ENCODE peak calls at places on chromosome 15, in seven cellular contexts. D, H, S, E, W, T and V are unnamed samples.

GRCh38 chr15:47870956-47871625 is 153.8 kb downstream of the SEMA6D start:
- DNase-seq in E (peak), T (peak), W (peak), D (peak), S (peak), H (peak), V (peak)

GRCh38 chr15:39685999-39686613 is 96.5 kb downstream of the FSIP1 start:
- DNase-seq in W (peak), E (peak), H (peak), S (peak), D (no peak), T (peak), V (peak)

GRCh38 chr15:57027596-57027995 is 109.2 kb downstream of the TCF12 start:
- DNase-seq in S (no peak), E (no peak), D (no peak), T (no peak), W (no peak), H (no peak), V (no peak)

GRCh38 chr15:63818191-63818590 is 15.6 kb downstream of the HERC1 start:
- DNase-seq in T (no peak), H (no peak), S (no peak), D (no peak), E (no peak), W (no peak), V (no peak)

GRCh38 chr15:93980149-93980911 is 251.0 kb upstream of the MCTP2 start:
- DNase-seq in W (peak), E (no peak), H (no peak), T (no peak), S (no peak), D (no peak), V (no peak)

GRCh38 chr15:77083381-77084160 is 12.7 kb upstream of the TSPAN3 start:
- DNase-seq in E (no peak), W (peak), T (peak), D (no peak), H (peak), S (no peak), V (peak)

GRCh38 chr15:92421980-92422379 is 28.3 kb downstream of the ST8SIA2 start:
- DNase-seq in D (no peak), H (no peak), W (peak), S (peak), T (no peak), E (no peak), V (peak)

GRCh38 chr15:50840520-50840919 is 68.0 kb upstream of the AP4E1 start:
- DNase-seq in W (no peak), E (no peak), T (no peak), S (no peak), D (no peak), H (no peak), V (no peak)

GRCh38 chr15:76987896-76988860 is 6.7 kb upstream of the PSTPIP1 start:
- DNase-seq in S (no peak), E (no peak), W (no peak), H (no peak), T (no peak), D (no peak), V (no peak)

GRCh38 chr15:87816811-87817210 is 439.7 kb downstream of the NTRK3 start:
- DNase-seq in S (peak), H (peak), T (peak), D (peak), E (peak), W (peak), V (peak)

GRCh38 chr15:66748320-66748779 is 46.3 kb downstream of the SMAD6 start:
- DNase-seq in E (no peak), H (no peak), W (peak), D (peak), T (peak), S (no peak), V (no peak)

GRCh38 chr15:31365655-31366127 is 39.1 kb downstream of the KLF13 start:
- DNase-seq in E (no peak), T (peak), W (no peak), H (peak), S (no peak), D (no peak), V (peak)

GRCh38 chr15:96882361-96882760 is 551.9 kb downstream of the NR2F2 start:
- DNase-seq in E (no peak), D (no peak), H (no peak), W (no peak), S (no peak), T (no peak), V (no peak)

GRCh38 chr15:26433818-26434217 is 339.0 kb downstream of the GABRB3 start:
- DNase-seq in D (no peak), H (no peak), E (no peak), S (no peak), T (no peak), W (no peak), V (no peak)